ENCODE peak calls at places on chromosomes 2 and 18, in four cellular contexts. E is HL-60, Y is K562, M is GM12878. J is an unnamed sample.

GRCh38 chr18:40365526-40365925 is 1589.5 kb upstream of the PIK3C3 start:
- DNase-seq in M (no peak), Y (no peak), E (no peak), J (no peak)

GRCh38 chr2:55120634-55121359 is 70.5 kb upstream of the RTN4 start:
- DNase-seq in Y (peak), E (no peak), M (no peak), J (no peak)

GRCh38 chr2:214987261-214987660 is 151.2 kb downstream of the ABCA12 start:
- DNase-seq in E (no peak), Y (no peak), M (no peak), J (no peak)

GRCh38 chr18:36769611-36770314 is 59.0 kb downstream of the TPGS2 start:
- DNase-seq in E (no peak), Y (peak), M (no peak), J (no peak)

GRCh38 chr18:51897884-51898283 is 442.1 kb upstream of the DCC start:
- DNase-seq in Y (no peak), M (no peak), E (no peak), J (no peak)

GRCh38 chr2:158619496-158619895 is 162.7 kb downstream of the PKP4 start:
- DNase-seq in Y (peak), E (no peak), M (no peak), J (no peak)

GRCh38 chr18:58310517-58310916 is 266.5 kb downstream of the NEDD4L start:
- DNase-seq in Y (no peak), M (no peak), E (no peak), J (no peak)

GRCh38 chr18:27787543-27787942 is 389.4 kb downstream of the CDH2 start:
- DNase-seq in Y (no peak), E (no peak), M (no peak), J (no peak)

GRCh38 chr2:86518498-86518897 is 44.7 kb downstream of the CHMP3 start:
- DNase-seq in Y (no peak), E (no peak), M (no peak), J (no peak)

GRCh38 chr2:8090748-8091700 is 590.8 kb upstream of the ID2 start:
- DNase-seq in E (peak), Y (peak), M (peak), J (no peak)

GRCh38 chr2:217749009-217749408 is 253.8 kb downstream of the TNS1 start:
- DNase-seq in E (no peak), M (no peak), Y (no peak), J (no peak)

GRCh38 chr2:127185093-127185492 is 35.0 kb downstream of the CYP27C1 start:
- DNase-seq in Y (peak), E (no peak), M (no peak), J (no peak)

GRCh38 chr18:46054956-46055831 is 16.9 kb downstream of the PSTPIP2 start:
- DNase-seq in Y (peak), E (no peak), M (no peak), J (no peak)

GRCh38 chr2:234640657-234641056 is 143.8 kb upstream of the ARL4C start:
- DNase-seq in M (no peak), E (no peak), Y (no peak), J (no peak)

GRCh38 chr2:158634627-158635026 is 160.5 kb upstream of the DAPL1 start:
- DNase-seq in E (no peak), M (no peak), Y (no peak), J (no peak)

GRCh38 chr2:231861538-231861937 is 64.7 kb downstream of the NPPC start:
- DNase-seq in M (no peak), E (no peak), Y (no peak), J (no peak)

GRCh38 chr2:10305715-10306114 is 3.0 kb downstream of the HPCAL1 start:
- DNase-seq in M (no peak), E (no peak), Y (no peak), J (no peak)

GRCh38 chr2:120883607-120884405 is 148.1 kb downstream of the GLI2 start:
- DNase-seq in E (no peak), M (no peak), Y (no peak), J (no peak)

GRCh38 chr2:116804901-116805300 is 1009.6 kb upstream of the DDX18 start:
- DNase-seq in Y (no peak), E (no peak), M (no peak), J (no peak)

GRCh38 chr2:120863173-120863545 is 127.5 kb downstream of the GLI2 start:
- DNase-seq in Y (no peak), M (no peak), E (no peak), J (no peak)

GRCh38 chr2:72570401-72570800 is 255.4 kb downstream of the EXOC6B start:
- DNase-seq in Y (no peak), E (no peak), M (no peak), J (no peak)

DNA sequence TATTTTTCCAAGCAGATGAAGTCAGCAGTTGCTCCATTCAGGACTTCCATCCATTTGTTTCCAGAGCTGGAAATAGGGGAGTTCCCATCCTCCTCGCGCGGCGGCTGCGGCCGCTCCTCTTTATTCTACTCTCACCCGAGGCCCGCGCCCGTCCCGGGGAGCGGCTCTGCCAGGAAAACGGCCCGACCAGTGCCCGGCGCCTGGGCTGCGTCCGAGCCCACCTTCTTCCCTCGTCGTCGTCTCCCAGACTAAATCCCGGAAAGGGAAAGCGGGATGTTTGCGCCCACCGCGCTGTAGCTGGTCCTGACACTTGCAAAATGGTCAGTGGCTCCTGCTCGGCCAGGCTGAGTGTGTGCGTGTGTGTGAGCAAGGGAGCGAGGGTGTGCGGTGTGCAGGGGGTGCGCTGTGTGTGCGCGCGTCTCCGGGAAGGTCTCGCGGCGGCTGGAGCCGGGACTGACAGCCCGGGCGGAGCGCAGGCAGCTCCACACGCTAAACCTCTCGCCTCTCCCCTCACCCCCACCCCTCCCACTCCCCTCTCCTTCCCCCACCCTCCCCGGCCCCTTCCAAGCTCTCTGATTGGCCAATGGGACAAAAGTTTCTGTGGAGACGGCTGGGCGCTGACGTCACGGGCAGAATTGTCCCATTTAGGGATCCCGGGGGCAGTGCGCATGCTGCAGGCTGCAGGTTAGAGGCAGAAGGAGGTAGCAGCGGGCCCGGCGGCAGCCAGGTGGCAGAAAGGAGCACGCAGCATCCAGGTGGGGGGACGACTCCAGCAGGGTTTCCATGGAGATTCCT is at the start of gene NOL4:
- DNase-seq in M (no peak), Y (no peak), E (no peak), J (no peak)
- TF ChIP-seq SPI1 in M (no peak), Y (no peak), E (no peak), J (no peak)

GRCh38 chr18:49024808-49025361 is 74.1 kb upstream of the SMAD7 start:
- DNase-seq in M (no peak), Y (no peak), E (no peak), J (no peak)
- TF ChIP-seq SPI1 in M (no peak), Y (no peak), E (no peak), J (no peak)

GRCh38 chr2:144603334-144603733 is 83.4 kb upstream of the ZEB2 start:
- DNase-seq in E (no peak), M (no peak), Y (no peak), J (no peak)

GRCh38 chr2:144605232-144605631 is 85.3 kb upstream of the ZEB2 start:
- DNase-seq in E (no peak), Y (no peak), M (no peak), J (no peak)

GRCh38 chr2:144606756-144607498 is 87.0 kb upstream of the ZEB2 start:
- DNase-seq in M (no peak), E (no peak), Y (no peak), J (no peak)

DNA sequence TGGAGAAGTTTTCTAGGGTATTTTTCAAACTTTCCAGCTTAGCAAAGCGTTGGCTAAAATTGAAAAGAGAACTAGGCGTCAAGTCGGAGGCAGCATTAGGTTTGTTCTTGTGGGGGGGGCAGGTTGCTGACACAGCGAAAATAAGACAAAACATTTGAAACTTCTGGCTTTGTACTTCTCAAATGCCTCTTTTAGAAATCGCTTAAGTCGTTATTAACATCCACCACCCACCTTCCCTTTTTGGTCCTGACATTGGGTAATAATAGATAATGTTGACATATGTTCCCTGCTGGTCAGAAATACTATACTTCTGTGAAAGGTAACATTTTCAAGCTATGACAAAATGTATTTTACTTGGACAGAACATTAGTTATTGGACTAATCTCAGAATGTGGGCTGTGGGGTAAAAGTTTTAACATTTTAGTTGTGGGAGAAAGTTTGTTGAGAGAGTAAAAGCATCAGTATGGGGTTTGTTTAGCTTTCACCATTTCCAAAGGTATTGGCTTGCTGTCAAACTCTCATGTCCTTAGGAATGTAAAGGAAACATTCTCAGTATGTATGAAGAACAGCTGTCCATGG is 88.1 kb upstream of the ZEB2 start:
- DNase-seq in M (no peak), E (peak), Y (no peak), J (no peak)
- TF ChIP-seq SPI1 in M (no peak), E (no peak), Y (no peak), J (no peak)

DNA sequence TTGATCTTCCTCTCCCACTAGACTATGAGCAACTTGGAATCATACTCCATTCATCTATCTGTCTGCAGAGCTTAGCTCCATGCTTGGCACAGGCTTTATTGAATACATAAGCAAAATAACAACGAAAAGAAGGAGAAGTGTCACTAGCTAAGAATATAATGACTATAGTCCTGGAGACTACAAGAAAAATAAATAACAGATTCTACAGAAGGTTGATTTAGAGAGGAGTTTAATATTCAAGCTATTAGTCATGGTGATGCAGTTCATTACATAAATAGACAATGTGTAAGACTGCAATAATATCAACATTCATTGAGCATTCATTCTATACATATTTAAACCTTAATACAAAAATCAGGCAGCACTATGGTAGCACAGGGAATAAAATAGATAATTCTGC is 165.6 kb downstream of the RNF152 start:
- DNase-seq in M (no peak), Y (no peak), E (no peak), J (no peak)
- TF ChIP-seq SPI1 in M (no peak), Y (no peak), E (no peak), J (no peak)

DNA sequence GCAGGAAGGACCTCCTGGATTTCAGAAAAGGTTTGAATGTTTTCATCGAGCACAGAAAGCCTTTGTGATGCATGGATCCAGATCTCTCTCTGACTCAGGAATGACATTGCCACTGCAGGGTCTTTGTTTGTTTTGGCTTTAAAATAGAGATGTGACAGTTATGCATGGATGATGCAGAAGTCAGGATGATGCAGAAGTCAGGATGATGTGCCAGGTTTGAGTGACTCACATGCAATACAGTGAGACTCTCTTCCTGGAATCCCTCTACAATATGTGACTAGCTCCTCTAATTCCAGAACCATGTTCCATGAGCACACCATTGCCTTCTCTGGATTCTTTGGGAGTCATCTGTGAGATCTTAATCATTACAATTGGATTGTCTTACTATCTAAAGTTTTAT is 177.9 kb upstream of the RAB6C start:
- DNase-seq in Y (no peak), M (no peak), E (no peak), J (no peak)
- TF ChIP-seq SPI1 in Y (no peak), M (no peak), E (no peak), J (no peak)

GRCh38 chr2:239975665-239976064 is 49.5 kb downstream of the NDUFA10 start:
- DNase-seq in M (no peak), Y (no peak), E (no peak), J (no peak)

GRCh38 chr2:239978381-239978780 is 46.8 kb downstream of the NDUFA10 start:
- DNase-seq in M (no peak), E (no peak), Y (no peak), J (no peak)

GRCh38 chr2:239983004-239983778 is 42.0 kb downstream of the NDUFA10 start:
- DNase-seq in E (no peak), M (no peak), Y (no peak), J (no peak)

GRCh38 chr2:239977111-239977510 is 48.0 kb downstream of the NDUFA10 start:
- DNase-seq in M (no peak), Y (no peak), E (no peak), J (no peak)

DNA sequence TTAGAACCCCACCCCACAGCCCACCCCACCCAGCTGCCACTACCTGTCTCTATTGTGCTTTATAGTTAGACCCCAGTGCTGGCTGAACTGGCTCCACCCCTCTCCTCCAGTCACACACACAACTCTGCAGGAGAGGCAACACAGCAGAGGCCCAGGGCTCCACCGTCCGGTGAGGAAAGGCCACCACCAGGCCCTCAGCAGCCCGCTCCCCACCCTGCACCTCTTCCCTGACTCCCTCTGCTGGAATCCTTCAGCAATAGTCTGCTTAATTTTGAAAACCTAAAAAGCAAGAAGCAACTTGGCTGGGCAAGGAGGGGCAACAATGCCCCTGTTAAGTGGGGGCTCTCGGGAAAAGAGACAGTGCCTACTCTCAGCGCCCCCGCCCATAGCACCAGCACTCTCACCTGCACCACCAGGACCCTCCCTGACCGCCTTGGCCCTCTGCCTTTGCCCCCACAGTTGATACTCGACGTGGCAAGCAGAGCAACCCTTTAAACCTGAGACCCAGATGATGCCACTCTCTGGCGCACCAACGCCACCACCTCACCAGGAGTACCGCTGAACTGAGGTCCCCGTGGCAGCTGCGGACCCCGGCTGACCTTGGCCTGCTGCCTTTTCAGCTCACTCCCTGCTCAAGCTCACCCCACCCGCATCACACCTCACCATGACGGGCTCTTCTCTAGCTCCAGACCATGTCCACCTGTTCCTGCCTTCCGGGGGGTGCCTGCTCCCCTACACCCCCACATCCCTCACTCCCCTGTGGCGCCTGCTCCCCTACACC is 45.7 kb downstream of the NDUFA10 start:
- DNase-seq in Y (no peak), M (no peak), E (no peak), J (no peak)
- TF ChIP-seq SPI1 in Y (no peak), M (no peak), E (no peak), J (no peak)